ENCODE peak calls at places on chromosome 11, in four cellular contexts. R, K, A and L are unnamed samples.

GRCh38 chr11:109320595-109320994 is 101.4 kb upstream of the C11orf87 start:
- DNase-seq in R (no peak), A (no peak), K (no peak), L (no peak)

GRCh38 chr11:107898270-107898669 is 30.0 kb upstream of the RAB39A start:
- DNase-seq in K (no peak), A (no peak), R (peak; percentile 24), L (no peak)

GRCh38 chr11:104870910-104871309 is 27.4 kb downstream of the CASP12 start:
- DNase-seq in A (no peak), R (no peak), K (no peak), L (no peak)

GRCh38 chr11:132072044-132072879 is 701.8 kb downstream of the NTM start:
- DNase-seq in A (no peak), R (no peak), K (no peak), L (no peak)

GRCh38 chr11:61725632-61726280 is 26.7 kb upstream of the MYRF start:
- DNase-seq in R (no peak), A (no peak), K (no peak), L (no peak)

GRCh38 chr11:34149274-34149673 is 43.8 kb downstream of the NAT10 start:
- DNase-seq in R (no peak), A (no peak), K (no peak), L (no peak)

GRCh38 chr11:67572747-67573419 is 10.7 kb upstream of the GSTP1 start:
- DNase-seq in A (peak; percentile 30), R (no peak), K (no peak), L (no peak)

GRCh38 chr11:96267490-96268010 is 75.4 kb downstream of the MAML2 start:
- DNase-seq in K (no peak), R (peak; percentile 95), A (no peak), L (peak; percentile 47)

GRCh38 chr11:73343076-73343833 is 32.9 kb upstream of the RELT start:
- DNase-seq in R (no peak), K (no peak), A (no peak), L (no peak)

GRCh38 chr11:70826541-70826943 is 425.8 kb downstream of the SHANK2 start:
- DNase-seq in K (no peak), A (no peak), R (no peak), L (no peak)

GRCh38 chr11:44606472-44606871 is 41.0 kb downstream of the CD82 start:
- DNase-seq in A (no peak), R (no peak), K (no peak), L (no peak)

GRCh38 chr11:72443016-72443415 is 8.7 kb upstream of the CLPB start:
- DNase-seq in K (no peak), R (no peak), A (no peak), L (no peak)

GRCh38 chr11:61377461-61378160 is 14.8 kb upstream of the TMEM216 start:
- DNase-seq in A (no peak), R (no peak), K (no peak), L (no peak)

GRCh38 chr11:41403462-41403861 is 56.0 kb downstream of the LRRC4C start:
- DNase-seq in K (no peak), A (no peak), R (no peak), L (no peak)

GRCh38 chr11:16945671-16946469 is 68.3 kb downstream of the PLEKHA7 start:
- DNase-seq in K (peak; percentile 34), A (peak; percentile 56), R (peak; percentile 61), L (peak; percentile 41)

GRCh38 chr11:121035823-121036222 is 11.9 kb downstream of the TBCEL start:
- DNase-seq in R (peak; percentile 28), A (no peak), K (no peak), L (no peak)

GRCh38 chr11:1876361-1877063 is 15.2 kb downstream of the PRR33 start:
- DNase-seq in A (peak; percentile 73), K (no peak), R (no peak), L (peak; percentile 63)

GRCh38 chr11:125165664-125166346 is 1.3 kb downstream of the PKNOX2 start:
- DNase-seq in R (no peak), K (no peak), A (no peak), L (no peak)

GRCh38 chr11:74279256-74279655 is 32.2 kb downstream of the P4HA3 start:
- DNase-seq in K (no peak), A (no peak), R (no peak), L (no peak)

GRCh38 chr11:64754124-64754918 is 5.5 kb downstream of the PYGM start:
- DNase-seq in A (peak; percentile 79), R (no peak), K (no peak), L (no peak)

GRCh38 chr11:32033067-32033466 is 57.8 kb upstream of the RCN1 start:
- DNase-seq in K (no peak), R (no peak), A (no peak), L (no peak)

GRCh38 chr11:114081641-114082414 is 22.3 kb downstream of the ZBTB16 start:
- DNase-seq in A (no peak), R (no peak), K (peak; percentile 52), L (no peak)

GRCh38 chr11:104001474-104001873 is 35.0 kb upstream of the DDI1 start:
- DNase-seq in K (no peak), A (no peak), R (no peak), L (no peak)

GRCh38 chr11:108897916-108898315 is 233.0 kb downstream of the DDX10 start:
- DNase-seq in A (no peak), K (no peak), R (no peak), L (no peak)

GRCh38 chr11:127651175-127651887 is 650.8 kb upstream of the KIRREL3 start:
- DNase-seq in R (no peak), A (no peak), K (no peak), L (no peak)

GRCh38 chr11:18105802-18106574 is at the start of gene SAAL1:
- DNase-seq in K (peak; percentile 79), R (peak; percentile 35), A (peak; percentile 91), L (peak; percentile 92)

GRCh38 chr11:79062814-79063762 is 377.7 kb downstream of the TENM4 start:
- DNase-seq in R (no peak), K (no peak), A (peak; percentile 18), L (no peak)

GRCh38 chr11:122113836-122114235 is 2.2 kb downstream of the BLID start:
- DNase-seq in A (no peak), R (no peak), K (no peak), L (no peak)

GRCh38 chr11:64245401-64245796 is 1.3 kb downstream of the PPP1R14B start:
- DNase-seq in R (no peak), K (no peak), A (no peak), L (no peak)

GRCh38 chr11:66420671-66421476 is at the start of gene NPAS4:
- DNase-seq in K (no peak), A (no peak), R (no peak), L (no peak)

GRCh38 chr11:34160049-34160721 is 54.8 kb downstream of the NAT10 start:
- DNase-seq in K (no peak), A (no peak), R (no peak), L (no peak)

GRCh38 chr11:125275905-125276634 is 111.5 kb downstream of the PKNOX2 start:
- DNase-seq in K (no peak), R (no peak), A (no peak), L (no peak)

GRCh38 chr11:123354371-123354770 is 75.7 kb upstream of the GRAMD1B start:
- DNase-seq in K (no peak), A (no peak), R (no peak), L (no peak)

GRCh38 chr11:65654375-65655349 is 8.1 kb downstream of the RELA start:
- DNase-seq in A (no peak), R (no peak), K (no peak), L (no peak)

GRCh38 chr11:27287205-27287604 is 75.8 kb downstream of the CCDC34 start:
- DNase-seq in A (no peak), K (no peak), R (no peak), L (no peak)
- TF ChIP-seq SPI1 in A (no peak), K (no peak), R (no peak), L (no peak)

GRCh38 chr11:102252339-102252891 is 64.9 kb upstream of the BIRC3 start:
- DNase-seq in R (no peak), K (no peak), A (no peak), L (no peak)
- TF ChIP-seq SPI1 in R (no peak), K (no peak), A (no peak), L (no peak)

GRCh38 chr11:68933605-68934320 is 30.1 kb downstream of the IGHMBP2 start:
- DNase-seq in R (no peak), K (no peak), A (no peak), L (no peak)
- TF ChIP-seq SPI1 in R (no peak), K (no peak), A (no peak), L (no peak)

DNA sequence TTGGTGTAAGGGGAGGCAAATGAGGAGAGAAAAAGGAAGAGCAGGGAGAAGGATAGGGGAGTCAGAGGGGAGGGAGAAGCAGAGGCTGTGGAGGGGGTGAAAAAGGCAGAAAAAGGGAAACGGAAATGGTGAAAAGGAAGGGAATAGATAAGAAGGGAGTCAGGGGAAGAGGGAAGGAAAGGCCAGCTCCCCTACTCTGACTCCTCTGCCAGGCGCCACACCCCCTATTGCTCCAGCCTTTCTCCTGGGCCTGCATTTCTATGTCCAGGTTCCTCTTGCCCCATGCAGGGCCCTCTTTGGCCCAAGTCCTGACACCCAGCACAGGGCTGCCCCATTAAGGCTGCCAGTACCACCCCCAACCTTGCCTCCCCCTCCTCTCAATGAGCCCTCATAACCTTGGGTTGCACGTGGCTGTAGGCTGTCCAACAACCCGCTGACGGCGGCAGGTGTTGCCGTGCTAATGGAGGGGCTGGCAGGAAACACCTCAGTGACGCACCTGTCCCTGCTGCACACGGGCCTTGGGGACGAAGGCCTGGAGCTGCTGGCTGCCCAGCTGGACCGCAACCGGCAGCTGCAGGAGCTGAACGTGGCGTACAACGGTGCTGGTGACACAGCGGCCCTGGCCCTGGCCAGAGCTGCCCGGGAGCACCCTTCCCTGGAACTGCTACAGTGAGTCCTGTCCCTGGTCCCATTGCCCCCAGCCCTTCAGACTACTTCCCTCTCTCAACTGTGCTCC is 3.4 kb upstream of the NHERF4 start:
- DNase-seq in R (no peak), A (no peak), K (peak; percentile 56), L (no peak)
- TF ChIP-seq SPI1 in R (no peak), A (peak; percentile 52), K (peak; percentile 43), L (no peak)

GRCh38 chr11:15884792-15885540 is 471.4 kb downstream of the SOX6 start:
- DNase-seq in R (no peak), A (peak; percentile 74), K (no peak), L (no peak)
- TF ChIP-seq SPI1 in R (no peak), A (no peak), K (no peak), L (no peak)

DNA sequence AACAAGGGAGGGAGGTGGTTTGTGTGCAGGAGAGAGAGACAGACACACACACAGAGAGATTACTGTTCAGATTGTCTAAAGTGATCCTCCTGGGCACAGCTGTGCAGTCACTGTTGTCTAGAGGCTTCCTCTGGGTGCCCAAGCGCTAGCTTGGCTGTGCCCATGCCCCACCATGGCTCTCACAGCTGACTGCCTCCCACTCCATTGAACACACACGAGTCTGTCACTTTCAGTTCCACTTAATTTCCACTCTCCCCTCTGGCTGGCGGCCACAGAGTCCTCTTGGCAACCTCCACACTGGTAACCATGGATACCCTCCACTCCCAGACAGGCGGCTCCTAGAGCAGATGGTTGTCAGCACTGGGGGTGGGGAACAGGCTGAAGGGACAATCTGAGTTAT is 29.1 kb downstream of the MAP6 start:
- DNase-seq in R (peak; percentile 17), A (no peak), K (no peak), L (peak; percentile 13)
- TF ChIP-seq SPI1 in R (peak; percentile 79), A (no peak), K (no peak), L (peak; percentile 76)

DNA sequence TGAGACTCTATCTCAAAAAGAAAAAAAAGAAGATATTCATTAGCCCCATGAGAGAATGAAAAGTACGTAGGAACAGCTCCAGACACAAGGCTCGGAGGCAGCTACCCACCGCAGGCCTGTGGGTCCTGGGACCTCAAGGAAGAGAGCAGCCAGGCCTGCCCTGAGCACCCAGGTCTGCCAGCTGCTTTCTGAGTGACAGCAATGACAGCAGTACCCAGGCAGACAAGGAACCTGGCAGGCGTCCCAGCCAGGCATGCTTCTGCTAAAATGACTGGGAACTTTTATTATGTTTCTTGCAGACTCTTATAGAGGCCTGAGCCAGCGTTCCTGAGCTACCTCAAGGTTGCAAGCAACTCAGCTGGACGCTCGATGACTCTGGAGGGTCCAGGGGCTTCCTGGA is 31.6 kb downstream of the CPT1A start:
- DNase-seq in K (no peak), A (no peak), R (no peak), L (no peak)
- TF ChIP-seq SPI1 in K (no peak), A (no peak), R (no peak), L (no peak)